ENCODE peak calls at places on chromosomes 2 and 18, in four cellular contexts. Z, W, K and E are unnamed samples.

GRCh38 chr2:20192781-20193180 is 32.1 kb downstream of the SDC1 start:
- DNase-seq in Z (no peak), W (no peak), K (no peak), E (no peak)

GRCh38 chr2:140791802-140792201 is 1339.0 kb downstream of the LRP1B start:
- DNase-seq in Z (no peak), W (no peak), K (no peak), E (no peak)

GRCh38 chr2:165969227-165969626 is 15.7 kb upstream of the TTC21B start:
- DNase-seq in Z (peak), W (no peak), K (no peak), E (no peak)

GRCh38 chr2:222290691-222291484 is 7.9 kb downstream of the PAX3 start:
- DNase-seq in Z (peak), W (peak), K (no peak), E (no peak)

GRCh38 chr2:227482638-227483340 is 10.8 kb downstream of the AGFG1 start:
- DNase-seq in Z (no peak), W (no peak), K (no peak), E (no peak)

GRCh38 chr2:1521191-1521877 is 108.1 kb downstream of the TPO start:
- DNase-seq in Z (no peak), W (no peak), K (no peak), E (no peak)

GRCh38 chr2:240374085-240374907 is 61.2 kb upstream of the GPC1 start:
- DNase-seq in Z (peak), W (peak), K (peak), E (no peak)

GRCh38 chr2:144914622-144915230 is 394.8 kb upstream of the ZEB2 start:
- DNase-seq in Z (no peak), W (no peak), K (peak), E (no peak)

GRCh38 chr2:101328474-101329007 is 20.0 kb upstream of the RNF149 start:
- DNase-seq in Z (peak), W (no peak), K (peak), E (peak)

GRCh38 chr2:30738141-30738911 is 68.9 kb downstream of the CAPN13 start:
- DNase-seq in Z (no peak), W (no peak), K (no peak), E (no peak)

GRCh38 chr2:101430161-101430560 is 42.9 kb upstream of the CREG2 start:
- DNase-seq in Z (no peak), W (no peak), K (no peak), E (no peak)

GRCh38 chr2:58140508-58141072 is 94.0 kb downstream of the VRK2 start:
- DNase-seq in Z (no peak), W (no peak), K (peak), E (no peak)

GRCh38 chr2:5453648-5454390 is 238.4 kb upstream of the SOX11 start:
- DNase-seq in Z (no peak), W (no peak), K (peak), E (no peak)

GRCh38 chr2:74261204-74261864 is 62.9 kb downstream of the MTHFD2 start:
- DNase-seq in Z (peak), W (no peak), K (no peak), E (no peak)

GRCh38 chr2:241926541-241927311 is 57.2 kb downstream of the RTP5 start:
- DNase-seq in Z (no peak), W (peak), K (no peak), E (no peak)

GRCh38 chr18:42922363-42922762 is 193.1 kb downstream of the RIT2 start:
- DNase-seq in Z (no peak), W (no peak), K (no peak), E (no peak)

GRCh38 chr2:98569915-98570314 is 38.4 kb downstream of the COA5 start:
- DNase-seq in Z (no peak), W (no peak), K (no peak), E (no peak)

GRCh38 chr2:71727562-71727961 is 274.2 kb downstream of the DYSF start:
- DNase-seq in Z (peak), W (no peak), K (no peak), E (no peak)

GRCh38 chr18:78906066-78906465 is 73.6 kb upstream of the SALL3 start:
- DNase-seq in Z (no peak), W (no peak), K (no peak), E (no peak)

GRCh38 chr18:11149441-11150270 is at the start of gene PIEZO2:
- DNase-seq in Z (peak), W (peak), K (peak), E (peak)

GRCh38 chr2:189574793-189575475 is 5.7 kb downstream of the SLC40A1 start:
- DNase-seq in Z (no peak), W (no peak), K (no peak), E (no peak)

DNA sequence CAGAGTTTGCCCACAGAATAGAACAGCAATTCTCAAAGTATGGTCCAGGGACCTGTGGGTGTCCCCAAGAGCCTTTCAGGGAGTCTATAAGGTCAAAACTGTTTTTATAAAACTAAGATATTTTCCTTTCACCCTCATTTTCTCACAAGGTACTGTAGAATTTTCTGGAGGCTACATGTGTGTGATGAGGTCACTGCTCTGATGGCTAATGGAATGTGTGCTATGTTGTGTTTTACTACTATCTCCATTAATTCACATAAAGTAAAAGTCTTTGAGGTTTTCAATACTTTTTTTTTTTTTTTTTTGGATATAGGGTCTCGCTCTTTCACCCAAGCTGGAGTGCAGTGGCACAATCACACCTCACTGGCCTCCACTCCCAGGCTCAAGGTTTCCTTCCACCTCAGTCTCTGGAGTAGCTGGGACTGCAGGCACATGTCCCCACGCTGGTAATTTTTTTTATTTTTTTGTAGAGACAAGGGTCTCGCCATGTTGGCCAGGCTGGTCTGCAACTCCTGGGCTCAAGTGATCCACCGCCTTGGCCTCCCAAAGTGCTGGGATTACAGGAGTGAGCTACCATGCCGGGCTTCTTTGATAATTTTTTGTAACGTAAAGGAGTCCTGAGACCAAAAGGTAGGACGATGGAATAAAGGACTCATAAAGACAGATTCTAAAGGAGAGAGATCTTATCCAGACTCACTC is 1.8 kb downstream of the TRABD2A start:
- DNase-seq in Z (no peak), W (no peak), K (peak), E (no peak)
- H3K4me3 ChIP-seq in Z (no peak), W (no peak), K (peak), E (peak)

GRCh38 chr2:11146076-11146475 is 9.2 kb upstream of the SLC66A3 start:
- DNase-seq in Z (no peak), W (no peak), K (no peak), E (no peak)

GRCh38 chr2:11142987-11143386 is 12.3 kb upstream of the SLC66A3 start:
- DNase-seq in Z (no peak), W (no peak), K (no peak), E (no peak)

GRCh38 chr2:11145350-11145749 is 9.9 kb upstream of the SLC66A3 start:
- DNase-seq in Z (no peak), W (no peak), K (no peak), E (no peak)

GRCh38 chr2:11144077-11144723 is 11.1 kb upstream of the SLC66A3 start:
- DNase-seq in Z (no peak), W (no peak), K (no peak), E (no peak)

DNA sequence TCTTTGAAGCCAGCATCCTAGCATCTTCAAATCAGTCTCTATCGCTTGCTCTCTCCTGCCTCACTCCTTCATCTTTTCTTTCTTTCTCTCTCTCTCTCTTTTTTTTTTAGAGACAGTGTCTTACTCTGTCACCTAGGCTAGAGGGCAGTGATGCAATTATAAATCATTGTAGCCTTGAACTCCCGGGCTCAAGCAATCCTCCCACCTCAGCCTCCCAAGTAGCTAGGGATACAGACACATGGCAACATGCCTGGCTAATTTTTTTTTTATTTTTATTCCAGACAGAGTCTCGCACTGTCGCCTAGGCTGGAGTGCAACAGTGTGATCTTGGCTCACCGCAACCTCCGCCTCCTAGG is 10.6 kb upstream of the SLC66A3 start:
- DNase-seq in Z (no peak), W (no peak), K (no peak), E (no peak)
- TF ChIP-seq CTCF in Z (no peak), W (no peak), K (no peak), E (no peak)

GRCh38 chr18:48203961-48204666 is 205.1 kb downstream of the ZBTB7C start:
- DNase-seq in Z (no peak), W (no peak), K (no peak), E (no peak)
- H3K4me3 ChIP-seq in Z (no peak), W (no peak), K (no peak), E (no peak)

DNA sequence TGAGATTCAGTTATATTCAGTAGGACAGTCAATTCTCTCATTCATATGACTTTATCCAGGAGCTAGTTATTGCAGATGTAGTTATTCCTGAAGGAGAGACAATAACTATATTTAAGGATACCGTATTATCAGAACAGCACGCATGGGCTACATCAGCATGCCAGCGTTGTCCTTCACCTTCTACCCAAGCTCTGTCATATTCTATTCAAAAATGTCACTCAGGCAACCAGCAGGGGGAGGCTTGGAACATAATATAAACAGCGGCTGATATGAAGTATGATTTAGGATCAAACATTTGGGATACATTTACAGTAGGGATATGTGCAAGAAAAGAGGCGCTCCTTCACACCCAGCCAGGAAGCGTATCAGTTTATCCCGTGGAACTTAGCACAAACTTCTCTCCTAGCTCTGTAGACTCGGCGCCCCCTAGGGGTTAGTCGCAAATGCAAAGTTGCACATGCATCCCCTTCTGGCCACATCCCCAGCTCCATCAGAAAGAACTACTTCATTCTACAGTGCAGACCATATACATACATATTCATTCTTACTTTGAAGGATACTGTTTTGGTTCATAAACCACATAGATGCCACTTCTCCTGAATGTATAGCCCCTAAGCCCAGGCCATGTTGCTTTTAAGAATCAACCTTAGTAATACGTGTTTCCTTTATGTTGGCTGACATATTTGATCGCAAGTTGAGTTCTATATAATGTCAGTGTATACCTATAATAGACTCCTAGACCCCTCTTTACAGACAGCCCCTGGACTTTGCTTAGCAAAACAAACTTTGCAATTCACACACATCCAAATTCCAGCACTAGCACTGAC is 759.4 kb downstream of the ADCYAP1 start:
- DNase-seq in Z (peak), W (peak), K (no peak), E (peak)
- TF ChIP-seq CTCF in Z (peak), W (no peak), K (peak), E (peak)

DNA sequence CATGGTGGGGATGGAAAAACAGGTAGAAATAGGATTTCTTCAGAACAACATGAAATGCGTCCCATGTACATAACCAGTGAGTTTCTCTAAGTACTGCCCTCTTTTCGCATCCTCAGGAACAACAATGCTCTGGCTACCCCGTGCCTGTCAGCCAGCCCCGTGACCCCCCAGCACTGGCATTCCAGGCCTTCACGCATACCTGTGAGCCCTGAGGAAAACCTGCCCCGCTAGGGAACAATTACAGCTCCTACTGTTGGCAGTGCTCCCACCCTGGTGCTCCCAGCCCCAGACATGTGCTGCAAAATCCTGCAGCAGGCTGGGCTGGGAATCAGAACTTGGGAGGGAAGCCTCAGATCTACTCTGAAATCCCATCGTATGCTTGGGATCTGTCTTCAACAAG is 9.1 kb downstream of the SMAD7 start:
- DNase-seq in Z (no peak), W (no peak), K (no peak), E (no peak)
- H3K4me3 ChIP-seq in Z (no peak), W (peak), K (no peak), E (no peak)

GRCh38 chr2:12052771-12053170 is 306.3 kb downstream of the LPIN1 start:
- DNase-seq in Z (no peak), W (no peak), K (no peak), E (no peak)

GRCh38 chr2:12047761-12048160 is 301.3 kb downstream of the LPIN1 start:
- DNase-seq in Z (no peak), W (no peak), K (no peak), E (no peak)

GRCh38 chr2:12048551-12048950 is 302.1 kb downstream of the LPIN1 start:
- DNase-seq in Z (no peak), W (no peak), K (no peak), E (no peak)

GRCh38 chr2:12051831-12052230 is 305.4 kb downstream of the LPIN1 start:
- DNase-seq in Z (no peak), W (no peak), K (peak), E (no peak)

GRCh38 chr2:12050381-12050780 is 303.9 kb downstream of the LPIN1 start:
- DNase-seq in Z (peak), W (no peak), K (peak), E (no peak)
- TF ChIP-seq CTCF in Z (no peak), W (no peak), K (peak), E (no peak)

GRCh38 chr2:172084484-172084733 is 898 bp upstream of the DLX1 start:
- DNase-seq in Z (no peak), W (no peak), K (no peak), E (no peak)
- H3K4me3 ChIP-seq in Z (peak), W (peak), K (peak), E (peak)

GRCh38 chr2:231926761-231927565 is 767 bp upstream of the NPPC start:
- DNase-seq in Z (peak), W (no peak), K (peak), E (no peak)
- TF ChIP-seq CTCF in Z (no peak), W (no peak), K (no peak), E (no peak)

DNA sequence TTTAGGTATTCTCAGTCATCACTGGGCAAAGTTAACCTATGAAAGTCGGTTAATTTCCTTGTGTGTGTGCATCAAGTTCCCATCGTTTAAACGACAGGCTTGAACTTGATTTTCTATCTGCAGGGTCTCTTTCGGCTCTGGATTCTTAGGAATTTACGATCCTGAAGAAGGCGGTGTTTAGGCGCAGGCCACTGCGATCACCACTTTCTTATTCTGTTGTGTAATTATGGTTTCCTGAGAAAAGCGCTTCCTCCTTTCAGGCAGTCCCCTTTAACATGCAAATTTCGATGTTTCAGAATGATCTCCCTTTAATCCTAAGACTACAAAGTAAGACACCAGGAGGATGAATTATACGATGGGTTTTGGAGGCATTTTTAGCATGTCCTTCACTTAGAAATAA is 27.9 kb upstream of the MBP start:
- DNase-seq in Z (no peak), W (no peak), K (no peak), E (no peak)
- H3K4me3 ChIP-seq in Z (no peak), W (no peak), K (no peak), E (no peak)

GRCh38 chr18:54740146-54740844 is 88.0 kb upstream of the RAB27B start:
- DNase-seq in Z (peak), W (no peak), K (peak), E (no peak)
- TF ChIP-seq CTCF in Z (no peak), W (no peak), K (no peak), E (no peak)